ENCODE peak calls at places on chromosomes 7 and 10, in ten cellular contexts. T is left lung, C is heart left ventricle, D is Peyer's patch, P is body of pancreas, Q is ovary, Y is uterus, L is hepatocyte, W is A673, J is astrocyte. M is an unnamed sample.

GRCh38 chr7:102813256-102814024 is 64.6 kb downstream of the FAM185A start:
- DNase-seq in Q (no peak), W (no peak), L (no peak), D (no peak), C (no peak), J (no peak), T (no peak), P (no peak), Y (no peak), M (no peak)

GRCh38 chr10:68007356-68007755 is 67.7 kb downstream of the HERC4 start:
- DNase-seq in T (no peak), Y (no peak), P (no peak), J (no peak), C (no peak), Q (no peak), D (no peak), W (no peak), L (no peak), M (no peak)

GRCh38 chr10:63114031-63114814 is 18.9 kb upstream of the NRBF2 start:
- DNase-seq in P (peak; percentile 47), Y (peak; percentile 90), C (peak; percentile 68), Q (peak; percentile 88), L (peak; percentile 61), T (no peak), W (no peak), D (no peak), J (peak; percentile 84), M (no peak)

GRCh38 chr7:75892634-75893272 is 13.9 kb downstream of the RHBDD2 start:
- DNase-seq in P (no peak), C (peak; percentile 51), J (peak; percentile 26), L (peak; percentile 41), D (no peak), W (no peak), T (peak; percentile 87), Q (peak; percentile 74), Y (peak; percentile 59), M (no peak)

GRCh38 chr10:99375444-99375843 is 46.3 kb downstream of the CNNM1 start:
- DNase-seq in Q (no peak), L (no peak), C (no peak), J (peak; percentile 10), W (peak; percentile 11), T (no peak), D (no peak), P (no peak), Y (no peak), M (no peak)

GRCh38 chr7:87599336-87599735 is 1.3 kb downstream of the ABCB1 start:
- DNase-seq in D (peak; percentile 66), T (no peak), W (no peak), C (no peak), Q (no peak), J (no peak), L (peak; percentile 7), Y (no peak), P (no peak), M (no peak)

GRCh38 chr10:46995234-46995633 is 84.0 kb downstream of the PTPN20 start:
- DNase-seq in L (no peak), C (no peak), W (no peak), J (no peak), Q (no peak), P (no peak), Y (no peak), D (no peak), T (no peak), M (no peak)

GRCh38 chr10:127012071-127012768 is 107.0 kb downstream of the DOCK1 start:
- DNase-seq in Q (no peak), L (no peak), C (no peak), T (no peak), Y (no peak), D (no peak), P (no peak), J (no peak), W (no peak), M (no peak)

GRCh38 chr7:113179313-113179712 is 61.0 kb upstream of the SMIM30 start:
- DNase-seq in Q (no peak), P (no peak), W (no peak), J (no peak), L (peak; percentile 8), D (no peak), C (no peak), Y (no peak), T (no peak), M (no peak)

GRCh38 chr7:152424348-152425108 is 11.3 kb downstream of the KMT2C start:
- DNase-seq in W (no peak), C (no peak), Q (no peak), D (no peak), Y (no peak), P (no peak), J (peak; percentile 62), L (no peak), T (no peak), M (no peak)

GRCh38 chr7:73967832-73968295 is 60.1 kb upstream of the ELN start:
- DNase-seq in P (peak; percentile 2), Q (no peak), T (no peak), J (no peak), D (no peak), C (no peak), Y (no peak), L (no peak), W (no peak), M (no peak)

GRCh38 chr10:1576467-1577259 is 160.7 kb downstream of the ADARB2 start:
- DNase-seq in L (no peak), T (no peak), C (no peak), J (no peak), Q (no peak), P (no peak), D (no peak), W (no peak), Y (no peak), M (no peak)

GRCh38 chr10:118423800-118424479 is 81.8 kb upstream of the FAM204A start:
- DNase-seq in C (peak; percentile 49), W (peak; percentile 91), Q (peak; percentile 78), T (peak; percentile 83), Y (peak; percentile 90), D (peak; percentile 83), P (peak; percentile 79), L (peak; percentile 95), J (peak; percentile 67), M (peak; percentile 74)

GRCh38 chr7:22481726-22482125 is 18.3 kb downstream of the STEAP1B start:
- DNase-seq in L (no peak), D (no peak), T (no peak), P (no peak), C (peak; percentile 26), W (peak; percentile 31), Y (no peak), Q (no peak), J (peak; percentile 13), M (no peak)

GRCh38 chr10:103733002-103733419 is 122.4 kb downstream of the SH3PXD2A start:
- DNase-seq in P (no peak), D (no peak), J (no peak), L (no peak), T (no peak), W (no peak), Q (no peak), C (no peak), Y (no peak), M (no peak)

GRCh38 chr7:28272461-28272877 is 91.9 kb upstream of the JAZF1 start:
- DNase-seq in Q (peak; percentile 32), J (peak; percentile 30), T (no peak), P (peak; percentile 12), L (peak; percentile 53), D (peak; percentile 46), W (peak; percentile 76), Y (peak; percentile 50), C (peak; percentile 41), M (no peak)

GRCh38 chr10:117159390-117159789 is 21.3 kb upstream of the VAX1 start:
- DNase-seq in P (no peak), C (no peak), T (no peak), Y (no peak), W (peak; percentile 73), J (no peak), D (no peak), Q (no peak), L (no peak), M (no peak)

DNA sequence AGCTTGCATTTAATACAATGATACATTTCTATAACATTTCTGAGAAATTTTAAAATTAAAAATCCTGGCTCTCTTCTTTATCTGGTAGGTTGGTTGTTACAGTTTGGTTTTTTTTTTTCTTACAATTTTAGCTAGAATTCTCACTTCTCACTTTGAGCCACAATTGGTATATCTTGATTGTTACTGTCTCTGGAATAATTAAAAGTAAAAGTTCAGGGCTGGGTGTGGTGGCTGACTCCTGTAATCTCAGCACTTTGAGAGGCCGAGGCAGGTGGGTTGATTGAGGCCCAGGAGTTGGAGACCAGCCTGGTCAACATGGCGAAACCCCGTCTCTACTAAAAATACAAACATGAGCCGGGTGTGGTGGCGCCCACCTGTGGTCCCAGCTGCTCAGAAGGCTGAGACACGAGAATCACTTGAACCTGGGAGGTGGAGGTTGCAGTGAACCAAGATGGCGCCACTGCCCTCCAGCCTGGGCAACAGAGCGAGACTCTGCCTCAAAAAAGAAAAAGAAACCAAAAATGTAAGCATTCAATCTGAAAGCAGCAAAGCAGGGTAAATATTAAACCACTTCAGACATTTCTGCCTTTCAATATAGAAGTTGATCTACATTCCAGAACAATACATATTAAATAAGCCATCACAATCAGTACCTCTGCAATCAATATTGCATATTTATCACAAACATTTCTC is 88.6 kb upstream of the PFKP start:
- DNase-seq in C (no peak), L (no peak), W (no peak), T (no peak), P (no peak), Q (no peak), J (no peak), D (no peak), Y (no peak), M (no peak)
- TF ChIP-seq CTCF in C (no peak), L (no peak), W (no peak), T (no peak), P (no peak), Q (no peak), J (no peak), D (no peak), Y (no peak), M (no peak)

GRCh38 chr7:114229251-114229650 is 185.4 kb upstream of the FOXP2 start:
- DNase-seq in L (no peak), P (no peak), Y (no peak), C (no peak), T (no peak), J (peak; percentile 8), Q (no peak), D (no peak), W (no peak), M (no peak)
- H3K27me3 ChIP-seq in L (no peaks in the 10 kb centered on the region), P (no peaks in the 10 kb centered on the region), Y (no peaks in the 10 kb centered on the region), C (no peaks in the 10 kb centered on the region), T (no peaks in the 10 kb centered on the region), J (no peaks in the 10 kb centered on the region), Q (no peaks in the 10 kb centered on the region), D (no peaks in the 10 kb centered on the region), W (peaks cover 14% of the 10 kb centered on the region), M (no peaks in the 10 kb centered on the region)

GRCh38 chr7:30908681-30909080 is 3.0 kb upstream of the AQP1 start:
- DNase-seq in J (no peak), P (peak; percentile 47), W (peak; percentile 14), T (peak; percentile 71), D (no peak), L (no peak), C (no peak), Y (no peak), Q (no peak), M (no peak)
- TF ChIP-seq CTCF in J (no peak), P (no peak), W (peak; percentile 47), T (no peak), D (no peak), L (peak; percentile 8), C (no peak), Y (no peak), Q (no peak), M (no peak)

DNA sequence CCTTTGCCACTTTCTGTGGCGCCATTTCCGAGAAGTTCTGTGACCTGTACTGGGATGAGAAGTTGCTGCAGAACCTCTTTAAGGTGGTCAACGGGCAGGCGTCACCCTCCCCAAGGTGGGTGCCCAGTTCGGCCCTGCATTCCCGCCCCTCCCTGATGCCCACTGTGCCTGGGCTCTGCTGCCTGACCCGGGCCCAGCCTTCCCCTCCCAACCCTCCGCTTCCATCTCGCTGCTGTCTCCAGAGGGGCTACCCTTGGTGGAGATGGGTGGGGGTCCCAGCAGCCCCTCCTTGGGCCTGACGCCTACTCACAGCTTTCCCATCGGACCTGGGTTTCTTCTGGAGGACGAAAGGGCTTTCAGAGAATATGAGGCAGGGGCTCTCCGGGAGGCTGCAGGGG is 30.5 kb upstream of the UTF1 start:
- DNase-seq in Y (no peak), L (no peak), D (no peak), T (peak; percentile 53), C (no peak), P (no peak), J (no peak), Q (no peak), W (no peak), M (no peak)
- H3K27me3 ChIP-seq in Y (no peaks in the 10 kb centered on the region), L (no peaks in the 10 kb centered on the region), D (no peaks in the 10 kb centered on the region), T (no peaks in the 10 kb centered on the region), C (no peaks in the 10 kb centered on the region), P (no peaks in the 10 kb centered on the region), J (no peaks in the 10 kb centered on the region), Q (no peaks in the 10 kb centered on the region), W (peaks cover 27% of the 10 kb centered on the region), M (peaks cover 4% of the 10 kb centered on the region)

M was measured in kidney epithelial cell.